ENCODE peak calls at places on chromosomes 4 and X, in ten cellular contexts. X is brain microvascular endothelial cell, K is colonic mucosa, G is fibroblast of pulmonary artery, L is left lung, Q is BJ, D is pancreas, E is astrocyte of the spinal cord, M is epithelial cell of esophagus, V is upper lobe of right lung. U is an unnamed sample.

GRCh38 chr4:136400829-136401228 is 1131.5 kb downstream of the PCDH18 start:
- DNase-seq in D (no peak), E (no peak), G (no peak), M (no peak), L (no peak), K (no peak), V (no peak), Q (no peak), X (no peak), U (no peak)

GRCh38 chr4:76504613-76505465 is 69.8 kb downstream of the SHROOM3 start:
- DNase-seq in Q (no peak), E (peak), K (no peak), D (no peak), G (peak), L (no peak), X (peak), M (peak), V (no peak), U (peak)

GRCh38 chrX:15497865-15498264 is 2.7 kb upstream of the BMX start:
- DNase-seq in Q (no peak), D (peak), X (peak), E (peak), V (no peak), K (peak), M (peak), G (peak), L (no peak), U (no peak)

GRCh38 chrX:134654398-134655012 is 3.8 kb downstream of the PLAC1 start:
- DNase-seq in G (no peak), V (no peak), Q (no peak), K (no peak), E (no peak), M (no peak), D (no peak), X (no peak), L (no peak), U (no peak)

GRCh38 chr4:80343887-80344286 is 8.4 kb downstream of the CFAP299 start:
- DNase-seq in K (no peak), E (no peak), L (no peak), X (no peak), V (no peak), G (no peak), D (no peak), M (no peak), Q (no peak), U (no peak)

GRCh38 chr4:131632877-131633276 is 1516.2 kb upstream of the PCDH10 start:
- DNase-seq in E (no peak), D (no peak), V (no peak), X (no peak), L (no peak), Q (no peak), M (no peak), K (no peak), G (no peak), U (no peak)

GRCh38 chr4:128560754-128561495 is 248.6 kb upstream of the JADE1 start:
- DNase-seq in Q (no peak), K (no peak), X (no peak), E (no peak), D (no peak), G (no peak), M (no peak), V (no peak), L (no peak), U (no peak)

GRCh38 chr4:126470862-126471261 is 1156.1 kb downstream of the FAT4 start:
- DNase-seq in D (no peak), M (peak), X (peak), L (no peak), G (peak), Q (no peak), E (no peak), V (no peak), K (no peak), U (no peak)

GRCh38 chr4:139814285-139815015 is 148.8 kb downstream of the MGST2 start:
- DNase-seq in M (peak), K (no peak), E (no peak), V (no peak), X (no peak), L (no peak), Q (peak), D (no peak), G (peak), U (no peak)

GRCh38 chr4:52266537-52267137 is 215.5 kb downstream of the SPATA18 start:
- DNase-seq in M (no peak), D (peak), K (no peak), X (no peak), G (no peak), Q (no peak), V (no peak), L (no peak), E (no peak), U (no peak)

GRCh38 chr4:19213388-19213787 is 1038.3 kb upstream of the SLIT2 start:
- DNase-seq in G (peak), K (no peak), M (no peak), E (peak), V (no peak), D (no peak), X (peak), Q (no peak), L (no peak), U (no peak)

GRCh38 chr4:17494833-17495232 is 17.1 kb downstream of the QDPR start:
- DNase-seq in D (no peak), E (no peak), M (no peak), K (no peak), Q (no peak), V (no peak), L (no peak), X (no peak), G (no peak), U (no peak)

GRCh38 chrX:153971124-153971631 is 440 bp downstream of the HCFC1 start:
- DNase-seq in D (peak), L (peak), X (peak), Q (no peak), G (peak), E (peak), K (peak), M (peak), V (peak), U (peak)

GRCh38 chr4:87026795-87027495 is 92.1 kb downstream of the AFF1 start:
- DNase-seq in E (no peak), M (no peak), L (no peak), K (no peak), D (no peak), V (no peak), G (no peak), X (no peak), Q (no peak), U (no peak)

GRCh38 chrX:63250253-63250868 is 100.8 kb downstream of the SPIN4 start:
- DNase-seq in V (no peak), L (no peak), M (peak), K (peak), D (peak), Q (peak), E (peak), X (peak), G (peak), U (peak)

GRCh38 chrX:130082244-130083106 is 27.8 kb downstream of the ELF4 start:
- DNase-seq in E (no peak), L (peak), K (no peak), G (no peak), Q (no peak), V (peak), X (no peak), M (no peak), D (no peak), U (no peak)

GRCh38 chrX:65707153-65707552 is 39.7 kb downstream of the MSN start:
- DNase-seq in Q (no peak), G (peak), L (no peak), X (no peak), M (no peak), V (no peak), E (no peak), K (no peak), D (no peak), U (no peak)

GRCh38 chrX:12956704-12957541 is 18.0 kb upstream of the TMSB4X start:
- DNase-seq in V (no peak), L (no peak), X (no peak), K (peak), G (peak), D (no peak), E (peak), M (peak), Q (no peak), U (no peak)

GRCh38 chr4:13950491-13950890 is 323.0 kb upstream of the BOD1L1 start:
- DNase-seq in E (no peak), G (no peak), M (no peak), D (no peak), L (no peak), Q (no peak), K (no peak), V (no peak), X (no peak), U (no peak)

GRCh38 chrX:22323541-22323940 is 50.8 kb downstream of the CBLL2 start:
- DNase-seq in D (no peak), M (peak), V (no peak), E (peak), L (no peak), Q (no peak), G (peak), X (peak), K (no peak), U (peak)

DNA sequence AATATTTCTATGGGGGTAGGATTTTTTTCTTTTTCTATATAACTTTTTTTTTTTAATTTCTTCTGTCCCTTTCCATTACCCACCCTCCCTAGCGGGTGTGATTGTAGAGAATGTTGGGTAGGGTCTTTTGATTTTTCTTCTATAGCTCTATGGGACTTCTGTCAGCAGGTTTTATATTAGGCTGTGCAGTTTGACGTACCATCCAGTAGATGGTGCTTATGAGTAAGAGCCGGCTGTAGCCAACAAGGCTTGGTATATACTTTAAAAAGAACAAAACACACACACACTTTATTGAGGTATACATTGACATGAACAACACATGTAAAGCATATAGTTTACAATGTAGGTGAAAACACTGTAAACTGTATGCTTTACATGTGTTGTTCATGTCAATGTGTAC is 247.9 kb upstream of the POF1B start:
- DNase-seq in L (no peak), M (no peak), V (no peak), D (no peak), X (no peak), G (no peak), K (no peak), E (no peak), Q (no peak), U (no peak)
- TF ChIP-seq CTCF in L (no peak), M (no peak), V (no peak), D (no peak), X (peak), G (no peak), K (peak), E (no peak), Q (peak), U (peak)

GRCh38 chr4:186227221-186227620 is at the start of gene KLKB1:
- DNase-seq in D (no peak), V (no peak), E (peak), K (no peak), X (peak), L (no peak), G (peak), Q (no peak), M (no peak), U (no peak)
- H3K4me3 ChIP-seq in D (no peak), V (no peak), E (no peak), K (no peak), X (no peak), L (no peak), G (peak), Q (no peak), M (no peak), U (no peak)

DNA sequence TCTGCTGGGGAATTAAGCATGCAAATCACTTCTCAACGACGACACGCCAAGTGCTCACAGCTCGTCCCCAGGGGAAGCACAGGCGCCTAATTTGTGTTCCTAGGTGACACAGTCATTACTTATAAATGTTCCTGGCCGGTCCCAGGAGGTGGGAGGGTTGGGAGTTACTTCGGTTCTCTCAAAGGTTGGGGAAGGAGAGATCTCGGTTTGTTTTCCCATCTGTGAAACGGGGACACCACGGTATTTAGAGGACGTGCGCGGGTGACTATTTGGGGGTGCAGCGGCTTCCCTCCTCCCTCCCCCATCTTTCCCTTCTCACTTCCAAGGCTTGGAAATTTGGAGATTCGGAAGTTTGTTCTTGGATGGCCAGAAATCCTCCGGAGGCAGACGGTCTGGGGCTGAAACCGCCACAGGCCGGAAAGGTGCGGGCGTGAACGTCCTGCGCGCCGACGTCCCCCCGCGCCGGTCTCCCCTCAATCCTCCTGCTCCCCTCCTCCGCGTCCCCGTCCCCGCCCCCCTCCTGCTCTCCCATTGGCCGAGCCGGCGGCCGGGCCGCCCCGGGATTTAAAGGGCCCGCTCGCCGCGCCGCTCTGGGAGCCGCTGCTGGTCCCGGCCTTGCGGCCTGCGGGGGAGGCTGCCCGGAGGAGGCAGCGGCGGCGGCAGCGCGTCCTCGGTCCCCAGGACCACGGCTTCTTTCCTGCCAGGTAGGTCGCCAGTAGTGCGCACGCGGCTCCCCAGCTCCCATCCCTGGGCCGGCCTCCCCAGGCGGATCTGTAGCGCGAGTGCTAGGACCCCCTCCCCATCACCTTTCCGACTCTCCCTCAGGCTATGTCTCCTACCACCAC is at the start of gene PORCN:
- DNase-seq in E (peak), K (peak), X (peak), Q (no peak), G (peak), L (peak), D (peak), M (peak), V (peak), U (no peak)
- TF ChIP-seq CTCF in E (no peak), K (no peak), X (no peak), Q (no peak), G (no peak), L (no peak), D (no peak), M (no peak), V (no peak), U (no peak)

GRCh38 chrX:1391370-1391706 is 575 bp downstream of the SLC25A6 start:
- DNase-seq in Q (peak), D (peak), M (no peak), E (no peak), G (no peak), V (no peak), L (no peak), K (peak), X (no peak), U (no peak)

GRCh38 chrX:1390621-1391369 is 1.1 kb downstream of the SLC25A6 start:
- DNase-seq in V (peak), E (no peak), M (no peak), Q (no peak), L (peak), X (no peak), K (no peak), G (no peak), D (peak), U (no peak)

GRCh38 chrX:1393871-1394615 is 2.1 kb upstream of the SLC25A6 start:
- DNase-seq in G (no peak), X (no peak), V (peak), E (no peak), M (no peak), D (no peak), Q (no peak), K (no peak), L (peak), U (no peak)

GRCh38 chrX:1391707-1392375 is at the start of gene SLC25A6:
- DNase-seq in E (peak), M (peak), D (peak), Q (peak), V (peak), K (peak), G (peak), X (peak), L (peak), U (peak)

DNA sequence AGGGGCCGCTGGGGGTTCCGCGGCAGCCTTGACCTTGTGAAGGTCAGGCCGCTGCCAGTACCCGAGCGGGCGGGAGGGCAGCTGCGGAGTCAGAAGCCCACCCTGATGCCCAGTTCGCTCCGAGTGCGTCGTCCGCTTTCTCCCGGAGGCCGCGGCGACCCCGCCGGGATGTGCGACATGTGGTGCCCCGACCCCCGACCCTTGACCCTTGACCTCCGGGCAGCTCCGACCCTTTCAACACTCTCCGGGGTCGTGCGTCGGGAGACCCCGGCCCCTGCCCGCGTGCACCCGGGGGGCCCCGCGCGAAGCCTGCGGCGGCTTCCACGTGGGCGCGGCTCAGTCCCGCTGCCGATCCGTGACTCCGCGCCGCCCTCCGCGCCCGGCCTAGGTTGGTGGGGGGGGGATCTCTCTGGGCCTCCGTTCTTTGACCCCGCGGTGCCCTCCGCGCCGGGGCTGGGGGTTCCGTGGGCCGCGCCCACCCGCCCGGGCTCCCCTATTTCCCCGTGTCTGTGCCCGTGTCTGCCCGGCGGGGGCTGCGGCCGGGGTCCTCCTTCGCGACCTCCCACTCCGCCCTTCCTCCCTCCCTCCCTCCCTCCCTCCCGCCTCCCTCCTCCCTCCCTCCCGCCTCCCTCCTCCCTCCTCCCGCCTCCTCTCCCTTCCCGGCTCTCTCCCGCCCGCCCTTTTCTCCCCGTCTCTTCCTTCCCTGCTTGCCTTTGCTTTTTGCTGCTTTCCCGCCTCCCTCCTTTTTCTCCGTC is 640 bp upstream of the SLC25A6 start:
- DNase-seq in L (peak), E (peak), X (peak), M (peak), V (peak), K (peak), Q (no peak), D (no peak), G (peak), U (peak)
- H3K4me3 ChIP-seq in L (peak), E (peak), X (peak), M (peak), V (peak), K (peak), Q (peak), D (peak), G (peak), U (peak)

U was measured in AG09309.